ENCODE peak calls at places on chromosomes 13 and 19, in five cellular contexts. V, E, Y, I and X are unnamed samples.

GRCh38 chr13:36706755-36707154 is 32.9 kb downstream of the SERTM1 start:
- DNase-seq in V (no peak), E (peak), Y (no peak), I (no peak), X (no peak)

GRCh38 chr13:23793711-23794110 is 95.5 kb downstream of the MIPEP start:
- DNase-seq in V (no peak), E (no peak), Y (no peak), I (no peak), X (no peak)

GRCh38 chr13:77720988-77721387 is 23.5 kb downstream of the SLAIN1 start:
- DNase-seq in V (no peak), E (no peak), Y (no peak), I (no peak), X (no peak)

GRCh38 chr13:27168870-27169525 is 2.6 kb downstream of the USP12 start:
- DNase-seq in V (no peak), E (no peak), Y (no peak), I (no peak), X (peak)

GRCh38 chr19:34253711-34254551 is 423 bp upstream of the GARRE1 start:
- DNase-seq in V (no peak), E (no peak), Y (no peak), I (peak), X (no peak)

GRCh38 chr13:71274923-71275593 is 591.9 kb downstream of the DACH1 start:
- DNase-seq in V (no peak), E (no peak), Y (no peak), I (no peak), X (no peak)

GRCh38 chr13:62357887-62358645 is 942.4 kb upstream of the PCDH20 start:
- DNase-seq in V (no peak), E (peak), Y (no peak), I (no peak), X (peak)

GRCh38 chr13:30128591-30128990 is 178.8 kb downstream of the KATNAL1 start:
- DNase-seq in V (no peak), E (no peak), Y (no peak), I (no peak), X (no peak)

GRCh38 chr13:40145139-40145538 is 489.7 kb downstream of the COG6 start:
- DNase-seq in V (peak), E (no peak), Y (no peak), I (no peak), X (no peak)

GRCh38 chr19:47273313-47274070 is 1.2 kb upstream of the INAFM1 start:
- DNase-seq in V (peak), E (peak), Y (peak), I (peak), X (peak)

GRCh38 chr19:3448616-3449334 is 31.6 kb downstream of the SMIM24 start:
- DNase-seq in V (no peak), E (no peak), Y (no peak), I (no peak), X (no peak)

GRCh38 chr19:55206664-55207500 is 2.4 kb downstream of the PTPRH start:
- DNase-seq in V (peak), E (peak), Y (no peak), I (no peak), X (no peak)

GRCh38 chr19:39814595-39814994 is 19.4 kb downstream of the DYRK1B start:
- DNase-seq in V (no peak), E (no peak), Y (no peak), I (no peak), X (no peak)

GRCh38 chr13:77535448-77535847 is at the start of gene SCEL:
- DNase-seq in V (no peak), E (no peak), Y (no peak), I (no peak), X (no peak)

GRCh38 chr19:29781582-29782580 is 29.9 kb upstream of the CCNE1 start:
- DNase-seq in V (no peak), E (no peak), Y (no peak), I (no peak), X (no peak)

GRCh38 chr19:14476663-14477401 is 1.7 kb upstream of the PTGER1 start:
- DNase-seq in V (no peak), E (peak), Y (peak), I (no peak), X (no peak)

GRCh38 chr13:75946746-75947397 is 310.7 kb downstream of the LMO7 start:
- DNase-seq in V (no peak), E (no peak), Y (no peak), I (no peak), X (no peak)

GRCh38 chr13:98456423-98456845 is 120.5 kb downstream of the STK24 start:
- DNase-seq in V (no peak), E (no peak), Y (no peak), I (no peak), X (no peak)

GRCh38 chr13:76533251-76533650 is 353.0 kb downstream of the KCTD12 start:
- DNase-seq in V (no peak), E (no peak), Y (no peak), I (no peak), X (no peak)

GRCh38 chr13:84885868-84886267 is 913.4 kb downstream of the SLITRK6 start:
- DNase-seq in V (no peak), E (no peak), Y (no peak), I (no peak), X (no peak)

GRCh38 chr19:5282926-5283325 is 57.7 kb downstream of the PTPRS start:
- DNase-seq in V (no peak), E (no peak), Y (no peak), I (no peak), X (no peak)